ENCODE peak calls at places on chromosomes 1 and 21, in seven cellular contexts. S is NCI-H1092 treated with DMSO at 0.1 percent for 48 hours; I is activated CD4-positive, alpha-beta T cell treated with anti-CD3 and anti-CD28 coated beads, Interleukin-2, amount 50 U/mL, for 1 hour; N is stimulated activated CD4-positive, alpha-beta T cell treated with anti-CD3 and anti-CD28 coated beads, Interleukin-4, amount 100 ng/mL, for 48 hours; K is fibroblast of the conjunctiva; D is NCI-H2029 treated with DMSO at 0.1 percent for 48 hours; P is AML-193. L is an unnamed sample.

GRCh38 chr1:224177356-224177999 is 5.6 kb upstream of the DEGS1 start:
- DNase-seq in S (no peak), I (no peak), N (no peak), K (no peak), D (no peak), P (no peak), L (no peak)

GRCh38 chr1:19735419-19736127 is 64.1 kb downstream of the TMCO4 start:
- DNase-seq in S (peak), I (no peak), N (no peak), K (peak), D (no peak), P (no peak), L (peak)

GRCh38 chr1:44894591-44894990 is 51.5 kb upstream of the PTCH2 start:
- DNase-seq in S (no peak), I (no peak), N (no peak), K (no peak), D (no peak), P (no peak), L (no peak)

GRCh38 chr1:208192989-208193388 is 51.2 kb downstream of the PLXNA2 start:
- DNase-seq in S (no peak), I (no peak), N (no peak), K (peak), D (no peak), P (no peak), L (no peak)

GRCh38 chr21:29218749-29219148 is 80.0 kb upstream of the BACH1 start:
- DNase-seq in S (no peak), I (no peak), N (no peak), K (no peak), D (peak), P (no peak), L (no peak)

GRCh38 chr1:206545351-206545750 is 38.0 kb downstream of the RASSF5 start:
- DNase-seq in S (no peak), I (no peak), N (no peak), K (no peak), D (no peak), P (no peak), L (no peak)

GRCh38 chr1:214532070-214532469 is 19.3 kb downstream of the PTPN14 start:
- DNase-seq in S (no peak), I (no peak), N (no peak), K (no peak), D (no peak), P (no peak), L (no peak)

GRCh38 chr1:108639899-108640560 is 20.9 kb downstream of the HENMT1 start:
- DNase-seq in S (no peak), I (peak), N (no peak), K (no peak), D (no peak), P (no peak), L (no peak)

GRCh38 chr1:12369258-12369657 is 139.4 kb downstream of the VPS13D start:
- DNase-seq in S (no peak), I (no peak), N (no peak), K (no peak), D (no peak), P (no peak), L (no peak)

GRCh38 chr1:14606632-14607031 is 8.1 kb downstream of the KAZN start:
- DNase-seq in S (no peak), I (no peak), N (no peak), K (no peak), D (no peak), P (no peak), L (no peak)

GRCh38 chr1:41823453-41823852 is 95.3 kb downstream of the HIVEP3 start:
- DNase-seq in S (no peak), I (no peak), N (no peak), K (no peak), D (no peak), P (no peak), L (no peak)

GRCh38 chr1:18139198-18139981 is 31.8 kb downstream of the IGSF21 start:
- DNase-seq in S (no peak), I (no peak), N (no peak), K (no peak), D (no peak), P (no peak), L (no peak)

GRCh38 chr1:159925713-159926066 is 383 bp upstream of the TAGLN2 start:
- DNase-seq in S (no peak), I (no peak), N (no peak), K (no peak), D (no peak), P (no peak), L (no peak)

GRCh38 chr1:162335126-162335525 is 41.5 kb downstream of the SPATA46 start:
- DNase-seq in S (peak), I (no peak), N (no peak), K (no peak), D (no peak), P (no peak), L (no peak)

GRCh38 chr1:205451759-205452164 is 4.1 kb downstream of the BLACAT1 start:
- DNase-seq in S (no peak), I (no peak), N (no peak), K (no peak), D (no peak), P (no peak), L (no peak)

GRCh38 chr1:2180297-2181245 is 14.0 kb downstream of the FAAP20 start:
- DNase-seq in S (no peak), I (no peak), N (no peak), K (no peak), D (no peak), P (no peak), L (no peak)

GRCh38 chr1:218463194-218464156 is 118.3 kb downstream of the TGFB2 start:
- DNase-seq in S (no peak), I (no peak), N (no peak), K (no peak), D (no peak), P (no peak), L (no peak)

GRCh38 chr1:74457269-74457668 is 55.1 kb downstream of the LRRC53 start:
- DNase-seq in S (no peak), I (no peak), N (no peak), K (no peak), D (no peak), P (no peak), L (no peak)

GRCh38 chr1:109272021-109272799 is 10.7 kb downstream of the PSRC1 start:
- DNase-seq in S (no peak), I (no peak), N (no peak), K (no peak), D (no peak), P (no peak), L (no peak)

GRCh38 chr1:203089001-203089650 is 3.3 kb upstream of the MYOG start:
- DNase-seq in S (no peak), I (no peak), N (no peak), K (no peak), D (no peak), P (no peak), L (no peak)

GRCh38 chr1:25556791-25557476 is 13.5 kb downstream of the LDLRAP1 start:
- DNase-seq in S (no peak), I (no peak), N (no peak), K (no peak), D (no peak), P (peak), L (no peak)

GRCh38 chr1:183227963-183228649 is 42.0 kb downstream of the LAMC2 start:
- DNase-seq in S (peak), I (peak), N (no peak), K (no peak), D (no peak), P (no peak), L (peak)

GRCh38 chr21:42542596-42542995 is 28.9 kb downstream of the SLC37A1 start:
- DNase-seq in S (no peak), I (no peak), N (no peak), K (no peak), D (no peak), P (no peak), L (no peak)

GRCh38 chr1:28579374-28579773 is 12.7 kb upstream of the RAB42 start:
- DNase-seq in S (no peak), I (no peak), N (no peak), K (no peak), D (no peak), P (no peak), L (no peak)